ENCODE peak calls at places on chromosomes 7 and 10, in nine cellular contexts. B is fibroblast of lung; Z is CD8-positive, alpha-beta memory T cell; L is neuronal stem cell; N is CD4-positive, alpha-beta memory T cell; C is dorsolateral prefrontal cortex; X is heart left ventricle; I is A549; T is right cardiac atrium. R is an unnamed sample.

GRCh38 chr10:95391164-95391563 is 100.4 kb upstream of the PDLIM1 start:
- DNase-seq in B (no peak), Z (no peak), L (no peak), N (no peak), C (no peak), X (no peak), I (no peak), T (no peak), R (no peak)

GRCh38 chr10:88336316-88336715 is 246.8 kb downstream of the RNLS start:
- DNase-seq in B (no peak), Z (no peak), L (no peak), N (no peak), C (no peak), X (no peak), I (no peak), T (no peak), R (no peak)

GRCh38 chr7:46369933-46370654 is 449.0 kb upstream of the IGFBP3 start:
- DNase-seq in B (peak), Z (no peak), L (no peak), N (no peak), C (no peak), X (no peak), I (no peak), T (no peak), R (no peak)

GRCh38 chr10:126203746-126204145 is 184.5 kb downstream of the ADAM12 start:
- DNase-seq in B (no peak), Z (no peak), L (no peak), N (no peak), C (no peak), X (no peak), I (no peak), T (no peak), R (no peak)

GRCh38 chr7:33558961-33559710 is 346.2 kb upstream of the BMPER start:
- DNase-seq in B (no peak), Z (no peak), L (no peak), N (no peak), C (no peak), X (no peak), I (no peak), T (no peak), R (no peak)

GRCh38 chr7:25091129-25091528 is 33.9 kb downstream of the CYCS start:
- DNase-seq in B (no peak), Z (no peak), L (no peak), N (no peak), C (no peak), X (no peak), I (no peak), T (no peak), R (no peak)

GRCh38 chr7:4747013-4747412 is 28.4 kb upstream of the AP5Z1 start:
- DNase-seq in B (no peak), Z (no peak), L (no peak), N (no peak), C (no peak), X (peak), I (no peak), T (peak), R (no peak)

GRCh38 chr7:78363866-78364265 is 565.3 kb downstream of the PHTF2 start:
- DNase-seq in B (no peak), Z (no peak), L (no peak), N (no peak), C (no peak), X (no peak), I (no peak), T (no peak), R (no peak)

GRCh38 chr7:144824360-144824759 is 11.5 kb downstream of the TPK1 start:
- DNase-seq in B (peak), Z (no peak), L (no peak), N (no peak), C (no peak), X (no peak), I (no peak), T (no peak), R (no peak)

GRCh38 chr10:117673611-117674010 is 131.1 kb downstream of the EMX2 start:
- DNase-seq in B (no peak), Z (no peak), L (no peak), N (no peak), C (no peak), X (no peak), I (no peak), T (no peak), R (no peak)

GRCh38 chr10:44958196-44958896 is 1.3 kb upstream of the RASSF4 start:
- DNase-seq in B (no peak), Z (no peak), L (no peak), N (no peak), C (peak), X (no peak), I (no peak), T (peak), R (no peak)

GRCh38 chr7:40268836-40269235 is 134.0 kb downstream of the SUGCT start:
- DNase-seq in B (no peak), Z (no peak), L (no peak), N (no peak), C (no peak), X (no peak), I (no peak), T (no peak), R (no peak)

GRCh38 chr7:1708640-1709249 is 38.7 kb downstream of the ELFN1 start:
- DNase-seq in B (no peak), Z (no peak), L (no peak), N (no peak), C (no peak), X (no peak), I (no peak), T (no peak), R (no peak)

GRCh38 chr10:29646238-29646902 is 11.6 kb upstream of the SVIL start:
- DNase-seq in B (peak), Z (no peak), L (no peak), N (no peak), C (no peak), X (no peak), I (no peak), T (no peak), R (no peak)

GRCh38 chr10:76251773-76252617 is 820.6 kb downstream of the LRMDA start:
- DNase-seq in B (peak), Z (no peak), L (no peak), N (no peak), C (no peak), X (no peak), I (no peak), T (no peak), R (no peak)

GRCh38 chr7:44561962-44562621 is 11.6 kb downstream of the DDX56 start:
- DNase-seq in B (peak), Z (no peak), L (no peak), N (no peak), C (no peak), X (no peak), I (peak), T (no peak), R (no peak)

GRCh38 chr7:14483663-14484062 is 418.9 kb downstream of the DGKB start:
- DNase-seq in B (no peak), Z (no peak), L (no peak), N (no peak), C (no peak), X (no peak), I (no peak), T (no peak), R (no peak)

GRCh38 chr10:26798298-26798697 is 62.5 kb downstream of the ABI1 start:
- DNase-seq in B (no peak), Z (no peak), L (no peak), N (no peak), C (no peak), X (no peak), I (no peak), T (no peak), R (no peak)

GRCh38 chr10:46555713-46556514 is 544 bp downstream of the GPRIN2 start:
- DNase-seq in B (no peak), Z (no peak), L (peak), N (no peak), C (peak), X (peak), I (peak), T (peak), R (no peak)

GRCh38 chr7:31729195-31729804 is 42.3 kb downstream of the PPP1R17 start:
- DNase-seq in B (no peak), Z (no peak), L (no peak), N (no peak), C (no peak), X (no peak), I (no peak), T (no peak), R (no peak)

GRCh38 chr7:98091061-98091460 is 15.6 kb upstream of the LMTK2 start:
- DNase-seq in B (no peak), Z (no peak), L (no peak), N (no peak), C (no peak), X (no peak), I (no peak), T (no peak), R (no peak)

GRCh38 chr10:89633484-89633883 is 11.6 kb downstream of the PANK1 start:
- DNase-seq in B (peak), Z (no peak), L (no peak), N (no peak), C (no peak), X (no peak), I (no peak), T (no peak), R (no peak)

GRCh38 chr7:30519122-30519521 is 14.5 kb upstream of the GGCT start:
- DNase-seq in B (no peak), Z (no peak), L (no peak), N (no peak), C (no peak), X (no peak), I (no peak), T (no peak), R (no peak)

GRCh38 chr10:84262190-84262956 is 17.5 kb downstream of the RGR start:
- DNase-seq in B (no peak), Z (no peak), L (no peak), N (no peak), C (no peak), X (no peak), I (no peak), T (no peak), R (no peak)

GRCh38 chr7:36180121-36180520 is 27.1 kb downstream of the EEPD1 start:
- DNase-seq in B (no peak), Z (no peak), L (no peak), N (no peak), C (no peak), X (no peak), I (no peak), T (no peak), R (no peak)

GRCh38 chr7:36181668-36182067 is 28.6 kb downstream of the EEPD1 start:
- DNase-seq in B (no peak), Z (no peak), L (no peak), N (no peak), C (no peak), X (no peak), I (no peak), T (no peak), R (no peak)

GRCh38 chr7:36171503-36171902 is 18.4 kb downstream of the EEPD1 start:
- DNase-seq in B (no peak), Z (no peak), L (no peak), N (no peak), C (no peak), X (no peak), I (no peak), T (no peak), R (no peak)

GRCh38 chr7:36176688-36177087 is 23.6 kb downstream of the EEPD1 start:
- DNase-seq in B (no peak), Z (no peak), L (no peak), N (no peak), C (no peak), X (no peak), I (no peak), T (no peak), R (no peak)

DNA sequence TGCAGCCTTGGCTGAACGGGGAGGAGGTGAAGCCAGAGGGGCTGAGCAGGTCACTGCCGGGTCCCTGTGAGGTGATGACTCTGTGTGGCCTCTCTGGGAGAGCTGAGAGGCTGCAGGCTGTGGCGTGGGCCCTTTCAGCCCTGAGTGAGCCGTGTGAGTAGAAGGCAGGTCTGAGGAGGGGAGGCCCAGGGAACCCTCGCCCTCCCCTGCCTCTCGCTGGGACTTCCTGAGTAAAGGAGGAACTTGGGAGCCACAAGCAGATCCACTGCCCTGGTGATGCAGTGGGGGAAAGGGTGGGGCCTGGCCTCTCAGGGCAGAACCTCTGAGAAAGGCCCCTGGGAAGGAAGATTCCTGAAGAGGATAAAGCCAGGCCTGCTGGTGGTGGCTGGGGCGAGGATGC is 22.8 kb downstream of the EEPD1 start:
- DNase-seq in B (no peak), Z (no peak), L (no peak), N (no peak), C (no peak), X (peak), I (no peak), T (peak), R (no peak)
- H3K27ac ChIP-seq in B (no peak), Z (no peak), L (no peak), N (no peak), C (peak), X (no peak), I (no peak), T (no peak), R (no peak)

DNA sequence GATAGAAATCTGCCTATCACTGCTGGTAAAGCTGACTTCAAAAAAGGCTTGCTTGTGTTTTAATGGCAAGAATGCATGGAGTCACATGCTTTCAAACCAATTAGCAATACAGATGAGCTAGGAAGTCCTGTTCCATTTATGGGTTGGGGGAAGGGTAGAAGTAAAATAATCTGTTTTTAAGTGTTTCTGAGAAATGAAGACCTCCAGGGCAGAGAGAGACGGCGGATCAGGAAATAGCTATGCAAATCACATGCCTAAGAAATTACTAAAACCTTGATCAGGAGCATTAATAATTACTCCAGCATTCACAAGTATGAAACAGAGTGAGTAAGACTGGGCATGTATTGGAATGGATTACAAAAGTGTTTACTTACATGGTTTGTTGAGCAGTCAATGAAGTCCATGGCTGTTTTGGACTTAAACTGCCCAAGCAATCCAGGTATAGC is 142.0 kb downstream of the ARID5B start:
- DNase-seq in B (peak), Z (no peak), L (no peak), N (no peak), C (no peak), X (no peak), I (no peak), T (no peak), R (no peak)
- H3K27ac ChIP-seq in B (peak), Z (no peak), L (no peak), N (peak), C (peak), X (no peak), I (peak), T (no peak), R (peak)

GRCh38 chr7:13007331-13007730 is 319.9 kb downstream of the ARL4A start:
- DNase-seq in B (no peak), Z (no peak), L (no peak), N (no peak), C (no peak), X (no peak), I (no peak), T (no peak), R (no peak)
- H3K27ac ChIP-seq in B (no peak), Z (no peak), L (no peak), N (no peak), C (no peak), X (no peak), I (no peak), T (no peak), R (no peak)

GRCh38 chr10:131902211-131902610 is 1.4 kb downstream of the PPP2R2D start:
- DNase-seq in B (no peak), Z (no peak), L (no peak), N (no peak), C (no peak), X (no peak), I (no peak), T (no peak), R (no peak)
- H3K27ac ChIP-seq in B (no peak), Z (peak), L (no peak), N (peak), C (no peak), X (no peak), I (peak), T (no peak), R (no peak)

GRCh38 chr10:132003286-132003924 is 21.7 kb upstream of the BNIP3 start:
- DNase-seq in B (no peak), Z (no peak), L (no peak), N (no peak), C (no peak), X (no peak), I (no peak), T (no peak), R (no peak)

GRCh38 chr10:131998845-131999681 is 17.3 kb upstream of the BNIP3 start:
- DNase-seq in B (no peak), Z (no peak), L (no peak), N (no peak), C (no peak), X (no peak), I (no peak), T (no peak), R (no peak)

GRCh38 chr10:132002004-132002403 is 20.3 kb upstream of the BNIP3 start:
- DNase-seq in B (no peak), Z (no peak), L (no peak), N (no peak), C (no peak), X (no peak), I (no peak), T (no peak), R (no peak)

GRCh38 chr10:132004052-132004451 is 22.3 kb upstream of the BNIP3 start:
- DNase-seq in B (no peak), Z (no peak), L (no peak), N (no peak), C (no peak), X (no peak), I (no peak), T (no peak), R (no peak)

DNA sequence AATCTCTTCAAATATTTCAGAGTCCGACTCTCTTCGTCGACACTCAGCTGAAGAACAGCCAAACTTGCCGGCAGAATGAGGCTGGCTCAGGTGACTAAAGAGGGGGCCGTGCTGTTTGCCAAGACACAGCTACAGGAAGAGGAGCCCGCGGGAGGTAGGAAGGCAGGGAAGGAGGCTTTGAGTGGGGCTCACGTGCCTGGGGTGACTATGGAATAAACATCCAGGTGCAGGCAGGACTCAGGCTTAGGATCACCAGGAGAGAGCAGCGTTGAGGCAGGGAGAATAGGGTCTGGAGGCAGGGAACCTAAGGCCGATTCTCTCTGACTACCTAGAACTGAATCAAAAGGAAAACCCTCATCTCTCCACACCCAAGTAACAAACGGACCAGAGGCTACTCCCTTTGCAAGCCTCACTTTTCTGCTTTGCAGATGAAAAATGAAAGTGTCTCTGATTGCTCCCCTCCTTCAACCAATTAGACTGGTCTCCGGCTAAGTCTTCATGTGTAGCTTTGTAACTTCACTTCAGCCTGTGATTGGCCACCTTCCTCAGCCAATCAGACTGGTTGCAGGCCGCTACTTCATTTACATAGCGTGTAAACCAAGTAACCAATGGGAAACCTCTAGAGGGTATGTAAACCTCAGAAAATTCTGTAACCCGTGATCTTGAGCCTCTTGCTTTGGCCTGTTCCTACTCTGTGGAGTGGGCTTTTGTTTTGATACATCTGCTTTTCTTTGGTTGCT is 19.7 kb upstream of the BNIP3 start:
- DNase-seq in B (peak), Z (no peak), L (no peak), N (no peak), C (no peak), X (no peak), I (peak), T (no peak), R (no peak)
- H3K27ac ChIP-seq in B (no peak), Z (no peak), L (no peak), N (no peak), C (no peak), X (no peak), I (peak), T (no peak), R (no peak)

GRCh38 chr10:22429146-22429545 is 83.8 kb downstream of the SPAG6 start:
- DNase-seq in B (no peak), Z (no peak), L (no peak), N (no peak), C (no peak), X (no peak), I (no peak), T (no peak), R (no peak)
- H3K27ac ChIP-seq in B (no peak), Z (no peak), L (no peak), N (no peak), C (no peak), X (no peak), I (peak), T (no peak), R (no peak)

DNA sequence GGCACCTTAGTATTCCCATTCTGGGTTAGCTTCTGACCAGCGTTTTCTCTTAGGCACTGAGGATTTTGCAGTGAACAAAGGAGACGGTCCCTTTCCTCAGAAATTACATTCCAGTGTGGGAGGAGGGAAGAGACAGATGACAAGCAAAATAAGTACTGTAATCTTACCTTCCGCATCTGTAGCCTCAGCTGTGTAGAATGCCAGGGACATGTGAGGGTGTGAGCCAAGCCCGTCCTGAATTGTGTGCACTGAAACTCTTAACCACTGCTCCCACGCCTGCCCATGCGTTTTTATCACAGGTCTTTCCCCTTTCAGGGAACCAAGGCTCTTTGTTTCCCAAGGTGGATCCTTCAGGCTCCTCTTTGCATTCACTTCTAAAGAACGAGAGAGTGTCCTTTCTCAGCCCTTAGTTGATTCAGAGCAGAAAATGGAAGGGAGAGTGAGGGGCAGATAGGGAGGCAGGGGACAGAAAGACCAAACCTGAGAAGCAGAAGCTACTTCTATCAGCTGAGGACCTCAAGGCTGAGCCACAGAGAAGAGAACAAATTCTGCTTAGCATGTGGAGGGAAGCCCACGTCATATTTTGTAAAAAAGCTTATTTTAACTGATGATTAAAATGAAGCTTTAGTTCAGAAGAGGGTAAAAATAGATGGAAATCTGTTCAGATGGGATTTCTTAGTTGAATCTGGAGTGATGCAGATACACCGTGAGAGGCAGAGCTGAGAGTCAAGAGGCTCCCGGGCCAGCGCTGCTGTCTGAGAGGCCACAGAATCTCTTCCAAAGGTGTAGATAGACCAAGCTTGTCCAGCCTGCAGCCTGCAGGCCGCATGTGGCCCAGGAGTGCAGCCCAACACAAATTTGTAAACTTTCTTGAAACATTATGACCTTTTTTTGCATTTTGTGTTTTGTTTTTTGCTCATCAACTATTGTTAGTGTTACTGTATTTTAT is 122.5 kb downstream of the CCNY start:
- DNase-seq in B (no peak), Z (no peak), L (no peak), N (no peak), C (no peak), X (no peak), I (no peak), T (no peak), R (no peak)
- H3K27ac ChIP-seq in B (no peak), Z (no peak), L (peak), N (no peak), C (peak), X (no peak), I (no peak), T (no peak), R (peak)